ENCODE peak calls at places on chromosomes 16 and 17, in four cellular contexts. A, M, W and H are unnamed samples.

GRCh38 chr17:57084802-57085447 is at the start of gene AKAP1:
- DNase-seq in A (peak; percentile 93), M (peak; percentile 94), W (peak; percentile 93), H (peak; percentile 98)

GRCh38 chr17:43779145-43780125 is 658 bp upstream of the DUSP3 start:
- DNase-seq in A (no peak), M (no peak), W (no peak), H (peak; percentile 57)

GRCh38 chr17:19978803-19979202 is 1.2 kb upstream of the AKAP10 start:
- DNase-seq in A (no peak), M (no peak), W (no peak), H (no peak)

GRCh38 chr16:85031451-85031850 is 3.9 kb downstream of the KIAA0513 start:
- DNase-seq in A (no peak), M (no peak), W (no peak), H (no peak)

GRCh38 chr17:48541036-48541573 is 3.8 kb downstream of the HOXB2 start:
- DNase-seq in A (no peak), M (no peak), W (no peak), H (no peak)

GRCh38 chr17:7404737-7405412 is 978 bp upstream of the TMEM256 start:
- DNase-seq in A (peak; percentile 91), M (no peak), W (peak; percentile 72), H (peak; percentile 49)

GRCh38 chr17:28874750-28875149 is 19.9 kb downstream of the ERAL1 start:
- DNase-seq in A (no peak), M (no peak), W (no peak), H (no peak)

GRCh38 chr17:78048346-78049292 is 79.9 kb downstream of the TMC6 start:
- DNase-seq in A (no peak), M (no peak), W (no peak), H (no peak)

GRCh38 chr17:72121164-72122001 is 563 bp downstream of the SOX9 start:
- DNase-seq in A (peak; percentile 59), M (peak; percentile 60), W (no peak), H (peak; percentile 55)

GRCh38 chr17:27667656-27668487 is 36.9 kb downstream of the LGALS9 start:
- DNase-seq in A (no peak), M (no peak), W (no peak), H (no peak)

GRCh38 chr16:30533146-30533522 is 1.5 kb downstream of the ZNF747 start:
- DNase-seq in A (no peak), M (no peak), W (no peak), H (no peak)

GRCh38 chr17:40561871-40562611 is 3.2 kb downstream of the CCR7 start:
- DNase-seq in A (no peak), M (no peak), W (peak; percentile 63), H (no peak)

GRCh38 chr17:68429881-68430280 is 27.4 kb downstream of the WIPI1 start:
- DNase-seq in A (no peak), M (no peak), W (no peak), H (no peak)

GRCh38 chr17:43018932-43019331 is 3.3 kb downstream of the VAT1 start:
- DNase-seq in A (no peak), M (no peak), W (no peak), H (no peak)

GRCh38 chr17:45231481-45232116 is 9.9 kb downstream of the FMNL1 start:
- DNase-seq in A (no peak), M (no peak), W (no peak), H (peak; percentile 49)

GRCh38 chr17:3980381-3980975 is 16.2 kb upstream of the ATP2A3 start:
- DNase-seq in A (no peak), M (no peak), W (no peak), H (no peak)

GRCh38 chr17:82281502-82282238 is 8.2 kb upstream of the CSNK1D start:
- DNase-seq in A (no peak), M (peak; percentile 94), W (no peak), H (no peak)

GRCh38 chr16:84053237-84053636 is 10.6 kb upstream of the SLC38A8 start:
- DNase-seq in A (no peak), M (no peak), W (no peak), H (no peak)

GRCh38 chr16:83701494-83701893 is 106.3 kb upstream of the HSBP1 start:
- DNase-seq in A (no peak), M (peak; percentile 48), W (no peak), H (peak; percentile 76)

GRCh38 chr17:15508466-15508865 is 41.0 kb upstream of the CDRT4 start:
- DNase-seq in A (no peak), M (no peak), W (no peak), H (no peak)

GRCh38 chr17:47465165-47465564 is 65.7 kb upstream of the NPEPPS start:
- DNase-seq in A (no peak), M (no peak), W (no peak), H (no peak)

GRCh38 chr17:10563991-10564660 is 14.7 kb upstream of the MYH2 start:
- DNase-seq in A (no peak), M (no peak), W (no peak), H (no peak)

GRCh38 chr16:89924298-89924924 is 1.3 kb downstream of the TUBB3 start:
- DNase-seq in A (peak; percentile 31), M (no peak), W (peak; percentile 47), H (peak; percentile 47)

GRCh38 chr16:65388592-65388991 is 266.7 kb upstream of the CDH11 start:
- DNase-seq in A (no peak), M (peak; percentile 54), W (no peak), H (no peak)

GRCh38 chr16:54282923-54283734 is 3.5 kb downstream of the IRX3 start:
- DNase-seq in A (no peak), M (peak; percentile 18), W (no peak), H (no peak)

GRCh38 chr17:80997471-80998387 is 6.1 kb downstream of the CHMP6 start:
- DNase-seq in A (no peak), M (no peak), W (no peak), H (no peak)